ENCODE peak calls at places on chromosome 2, in four cellular contexts. W is psoas muscle, G is fibroblast of pulmonary artery, J is OCI-LY7. M is an unnamed sample.

GRCh38 chr2:193690572-193690971 is 1495.8 kb upstream of the TMEFF2 start:
- DNase-seq in W (no peak), J (no peak), G (no peak), M (no peak)

GRCh38 chr2:127670957-127671290 is 4.4 kb downstream of the LIMS2 start:
- DNase-seq in W (no peak), J (no peak), G (no peak), M (no peak)

GRCh38 chr2:227154976-227155375 is 9.0 kb downstream of the COL4A4 start:
- DNase-seq in J (no peak), G (peak), W (no peak), M (peak)

GRCh38 chr2:19073522-19073921 is 284.9 kb downstream of the OSR1 start:
- DNase-seq in W (peak), G (peak), J (no peak), M (peak)

GRCh38 chr2:30664761-30665358 is 142.4 kb downstream of the CAPN13 start:
- DNase-seq in W (peak), J (no peak), G (peak), M (peak)

GRCh38 chr2:234081970-234082822 is 31.7 kb downstream of the SPP2 start:
- DNase-seq in J (no peak), G (no peak), W (no peak), M (no peak)

GRCh38 chr2:5692561-5693287 is 540 bp downstream of the SOX11 start:
- DNase-seq in G (peak), W (no peak), J (no peak), M (peak)

GRCh38 chr2:221571108-221571390 is 1.1 kb downstream of the EPHA4 start:
- DNase-seq in J (no peak), W (peak), G (peak), M (peak)

GRCh38 chr2:173021939-173022371 is 53.7 kb upstream of the MAP3K20 start:
- DNase-seq in W (no peak), J (no peak), G (peak), M (peak)

GRCh38 chr2:196963043-196963442 is 36.5 kb upstream of the PGAP1 start:
- DNase-seq in G (no peak), W (no peak), J (no peak), M (no peak)

GRCh38 chr2:158486970-158487325 is 30.2 kb downstream of the PKP4 start:
- DNase-seq in J (no peak), G (peak), W (no peak), M (no peak)

GRCh38 chr2:26528870-26529269 is 50.9 kb upstream of the OTOF start:
- DNase-seq in J (no peak), W (no peak), G (no peak), M (no peak)

GRCh38 chr2:85804583-85804982 is 50.8 kb downstream of the ATOH8 start:
- DNase-seq in J (peak), W (no peak), G (no peak), M (no peak)

GRCh38 chr2:149606251-149606811 is 18.8 kb upstream of the MMADHC start:
- DNase-seq in W (no peak), J (no peak), G (peak), M (peak)

GRCh38 chr2:173962036-173962435 is 3.1 kb downstream of the SP3 start:
- DNase-seq in J (peak), G (peak), W (no peak), M (peak)

GRCh38 chr2:117536139-117536538 is 278.4 kb upstream of the DDX18 start:
- DNase-seq in W (no peak), G (no peak), J (peak), M (no peak)

GRCh38 chr2:117785740-117786139 is 28.8 kb upstream of the DDX18 start:
- DNase-seq in J (peak), G (peak), W (no peak), M (peak)

GRCh38 chr2:189002079-189002478 is 27.9 kb downstream of the COL3A1 start:
- DNase-seq in G (peak), J (no peak), W (no peak), M (peak)

GRCh38 chr2:132559326-132559725 is 110.7 kb downstream of the LYPD1 start:
- DNase-seq in W (no peak), J (no peak), G (no peak), M (no peak)

GRCh38 chr2:43343573-43344304 is 117.3 kb upstream of the ZFP36L2 start:
- DNase-seq in G (peak), J (no peak), W (peak), M (peak)

GRCh38 chr2:112814278-112814677 is 22.3 kb downstream of the IL1B start:
- DNase-seq in G (peak), W (no peak), J (no peak), M (peak)

GRCh38 chr2:10447300-10448207 is 573 bp downstream of the ODC1 start:
- DNase-seq in J (peak), W (no peak), G (peak), M (peak)

GRCh38 chr2:120896126-120896525 is 160.5 kb downstream of the GLI2 start:
- DNase-seq in W (no peak), J (no peak), G (no peak), M (no peak)

GRCh38 chr2:88600038-88600465 is 27.2 kb downstream of the EIF2AK3 start:
- DNase-seq in W (no peak), G (peak), J (peak), M (peak)

GRCh38 chr2:26542676-26543505 is 65.0 kb upstream of the OTOF start:
- DNase-seq in G (no peak), J (no peak), W (no peak), M (no peak)

GRCh38 chr2:217393585-217394032 is 533.7 kb upstream of the TNP1 start:
- DNase-seq in W (peak), J (no peak), G (peak), M (no peak)

GRCh38 chr2:9416267-9416961 is 6.9 kb downstream of the ITGB1BP1 start:
- DNase-seq in J (no peak), W (no peak), G (no peak), M (no peak)

GRCh38 chr2:164621761-164622105 is 451 bp upstream of the GRB14 start:
- DNase-seq in G (no peak), J (no peak), W (no peak), M (no peak)

GRCh38 chr2:236309669-236310029 is 45.4 kb upstream of the ASB18 start:
- DNase-seq in J (peak), G (peak), W (no peak), M (peak)

GRCh38 chr2:62826953-62827675 is 121.6 kb downstream of the EHBP1 start:
- DNase-seq in G (no peak), W (no peak), J (no peak), M (no peak)

GRCh38 chr2:172552547-172553291 is 3.2 kb upstream of the PDK1 start:
- DNase-seq in G (peak), J (no peak), W (no peak), M (peak)

GRCh38 chr2:240387669-240388358 is 47.6 kb upstream of the GPC1 start:
- DNase-seq in J (no peak), G (peak), W (peak), M (peak)

GRCh38 chr2:108583903-108584520 is 49.7 kb downstream of the LIMS1 start:
- DNase-seq in W (peak), J (peak), G (peak), M (peak)

GRCh38 chr2:1564506-1564905 is 151.2 kb downstream of the TPO start:
- DNase-seq in J (no peak), G (no peak), W (no peak), M (no peak)

GRCh38 chr2:240997856-240998705 is at the start of gene SNED1:
- DNase-seq in G (peak), J (no peak), W (peak), M (peak)

GRCh38 chr2:210539578-210540416 is 16.6 kb upstream of the CPS1 start:
- DNase-seq in G (no peak), J (no peak), W (no peak), M (no peak)

GRCh38 chr2:161420406-161421025 is 4.4 kb downstream of the TBR1 start:
- DNase-seq in W (no peak), G (no peak), J (no peak), M (no peak)
- H3K4me3 ChIP-seq in W (no peak), G (no peak), J (no peak), M (no peak)

GRCh38 chr2:22995576-22995975 is 389.4 kb upstream of the KLHL29 start:
- DNase-seq in W (no peak), J (no peak), G (no peak), M (no peak)

GRCh38 chr2:23002234-23002633 is 382.7 kb upstream of the KLHL29 start:
- DNase-seq in J (no peak), G (no peak), W (no peak), M (no peak)

GRCh38 chr2:23005469-23005868 is 379.5 kb upstream of the KLHL29 start:
- DNase-seq in J (no peak), G (no peak), W (no peak), M (no peak)

GRCh38 chr2:22998368-22998767 is 386.6 kb upstream of the KLHL29 start:
- DNase-seq in G (no peak), J (no peak), W (no peak), M (peak)

DNA sequence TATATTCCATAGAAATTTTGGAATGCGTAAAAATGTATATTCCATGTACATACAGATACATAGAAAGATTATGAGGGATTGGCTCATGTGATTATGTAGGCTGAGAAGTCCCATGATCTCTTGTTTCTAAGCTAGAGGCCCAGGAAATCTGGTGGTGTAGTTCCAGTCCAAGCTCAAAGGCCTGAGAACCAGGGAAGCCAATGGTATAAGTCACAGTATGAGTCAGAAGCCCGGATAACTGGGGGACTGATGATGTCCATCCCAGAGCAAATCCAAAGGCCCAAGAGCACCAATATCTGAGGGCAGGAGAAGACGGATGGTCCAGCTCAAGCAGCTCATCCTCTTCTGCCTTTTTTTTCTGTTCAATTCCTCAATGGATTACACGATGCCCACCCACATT is 385.0 kb upstream of the KLHL29 start:
- DNase-seq in J (no peak), G (no peak), W (no peak), M (no peak)
- TF ChIP-seq CTCF in J (no peak), G (no peak), W (no peak), M (no peak)

GRCh38 chr2:13522096-13522495 is 805.4 kb downstream of the TRIB2 start:
- DNase-seq in G (no peak), W (no peak), J (no peak), M (no peak)
- H3K4me3 ChIP-seq in G (no peak), W (no peak), J (no peak), M (no peak)

GRCh38 chr2:105522645-105523044 is 123.8 kb upstream of the FHL2 start:
- DNase-seq in G (no peak), J (no peak), W (no peak), M (peak)

GRCh38 chr2:105521616-105522015 is 122.8 kb upstream of the FHL2 start:
- DNase-seq in W (no peak), J (no peak), G (no peak), M (no peak)

GRCh38 chr2:105518897-105519296 is 120.0 kb upstream of the FHL2 start:
- DNase-seq in G (no peak), J (no peak), W (no peak), M (peak)

GRCh38 chr2:105519516-105519915 is 120.7 kb upstream of the FHL2 start:
- DNase-seq in W (no peak), J (no peak), G (no peak), M (peak)

GRCh38 chr2:105521176-105521575 is 122.3 kb upstream of the FHL2 start:
- DNase-seq in J (no peak), G (peak), W (no peak), M (peak)
- TF ChIP-seq CTCF in J (peak), G (peak), W (peak), M (peak)

DNA sequence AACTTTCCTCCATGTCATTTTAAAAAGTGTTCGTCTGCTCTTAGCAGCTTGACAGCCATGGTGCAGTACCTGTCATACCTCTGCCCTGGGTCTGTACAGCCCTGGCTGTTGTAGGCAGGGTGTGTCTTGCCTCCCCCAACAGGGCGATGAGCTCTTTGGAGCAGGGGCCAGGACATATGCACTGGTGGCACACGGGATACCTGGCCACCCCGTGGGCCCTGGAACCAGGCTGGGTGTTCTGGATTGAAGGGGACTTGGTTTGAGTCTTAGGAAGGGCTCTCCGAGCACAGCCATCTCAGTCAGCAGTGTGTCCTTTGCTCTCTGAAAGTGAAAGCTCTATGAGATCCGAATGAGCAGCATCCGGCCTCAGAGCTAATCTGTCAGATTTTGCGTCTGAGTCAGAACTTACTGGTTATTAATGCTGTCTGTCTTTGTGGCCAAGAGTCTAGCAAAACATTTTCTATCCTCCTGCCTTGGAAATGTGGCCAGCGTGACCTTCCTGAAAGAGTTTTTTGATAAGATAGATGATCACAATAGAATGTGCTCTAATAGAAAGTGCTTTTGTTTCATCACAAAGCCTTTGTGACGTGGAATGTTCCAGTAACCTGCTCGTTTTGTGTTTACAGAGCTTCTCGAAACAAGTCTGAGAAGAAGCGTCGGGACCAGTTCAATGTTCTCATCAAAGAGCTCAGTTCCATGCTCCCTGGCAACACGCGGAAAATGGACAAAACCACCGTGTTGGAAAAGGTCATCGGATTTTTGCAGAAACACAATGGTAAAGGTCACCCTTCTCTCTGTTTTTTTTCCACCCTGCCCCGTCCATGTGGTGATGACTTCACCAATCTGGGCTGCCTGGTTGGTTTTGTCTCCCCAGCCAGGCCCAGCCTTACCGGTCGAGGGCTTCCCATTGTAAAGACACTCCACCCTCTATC is 77.3 kb upstream of the RPL31 start:
- DNase-seq in W (no peak), G (peak), J (no peak), M (peak)
- H3K4me3 ChIP-seq in W (no peak), G (peak), J (no peak), M (no peak)

GRCh38 chr2:219436491-219436890 is 1.8 kb downstream of the SPEG start:
- DNase-seq in W (no peak), G (no peak), J (no peak), M (no peak)

GRCh38 chr2:219435701-219436100 is 1.1 kb downstream of the SPEG start:
- DNase-seq in G (no peak), J (no peak), W (no peak), M (no peak)

GRCh38 chr2:219434718-219435525 is at the start of gene SPEG:
- DNase-seq in W (peak), J (no peak), G (no peak), M (peak)

GRCh38 chr2:219434468-219434717 is 250 bp upstream of the SPEG start:
- DNase-seq in W (no peak), G (no peak), J (no peak), M (no peak)

GRCh38 chr2:219433666-219434467 is 776 bp upstream of the SPEG start:
- DNase-seq in J (peak), W (peak), G (peak), M (peak)
- TF ChIP-seq CTCF in J (peak), W (peak), G (peak), M (peak)

DNA sequence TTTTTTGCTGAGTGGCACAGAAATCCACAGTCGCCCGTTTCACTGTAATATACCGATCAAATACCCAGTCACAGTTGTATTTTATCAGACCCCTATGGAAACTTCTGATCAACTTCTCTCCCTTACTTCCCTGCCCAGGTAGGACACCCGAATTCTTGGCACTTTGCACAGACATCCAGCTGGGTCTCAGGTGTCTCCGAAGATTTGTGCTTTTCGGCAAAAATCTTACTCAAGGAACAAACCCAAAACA is 596 bp downstream of the MREG start:
- DNase-seq in J (no peak), G (no peak), W (no peak), M (no peak)
- H3K4me3 ChIP-seq in J (peak), G (peak), W (peak), M (peak)